ENCODE peak calls at places on chromosomes 4 and X, in four cellular contexts. One of them, this sample, is unnamed.

GRCh38 chrX:66408507-66408906 is 230.4 kb downstream of the EDA2R start:
- DNase-seq in mammary epithelial cell: peak
- DNase-seq in K562: peak
- DNase-seq in A549: no peak
- DNase-seq in this sample: no peak

GRCh38 chr4:86948276-86948675 is 13.5 kb downstream of the AFF1 start:
- DNase-seq in mammary epithelial cell: no peak
- DNase-seq in K562: no peak
- DNase-seq in A549: no peak
- DNase-seq in this sample: peak

GRCh38 chrX:149470960-149471359 is 34.1 kb downstream of the IDS start:
- DNase-seq in mammary epithelial cell: peak
- DNase-seq in K562: peak
- DNase-seq in A549: peak
- DNase-seq in this sample: peak

GRCh38 chrX:37380920-37381319 is 31.8 kb downstream of the PRRG1 start:
- DNase-seq in mammary epithelial cell: peak
- DNase-seq in K562: peak
- DNase-seq in A549: peak
- DNase-seq in this sample: no peak

GRCh38 chr4:101256222-101256621 is 91.1 kb downstream of the PPP3CA start:
- DNase-seq in mammary epithelial cell: no peak
- DNase-seq in K562: no peak
- DNase-seq in A549: no peak
- DNase-seq in this sample: no peak

GRCh38 chr4:25013756-25014737 is 16.7 kb downstream of the LGI2 start:
- DNase-seq in mammary epithelial cell: no peak
- DNase-seq in K562: no peak
- DNase-seq in A549: no peak
- DNase-seq in this sample: no peak

GRCh38 chr4:182555997-182556418 is 312.8 kb downstream of the TENM3 start:
- DNase-seq in mammary epithelial cell: peak
- DNase-seq in K562: no peak
- DNase-seq in A549: no peak
- DNase-seq in this sample: peak

GRCh38 chrX:11105080-11105479 is 6.1 kb upstream of the HCCS start:
- DNase-seq in mammary epithelial cell: peak
- DNase-seq in K562: peak
- DNase-seq in A549: peak
- DNase-seq in this sample: no peak

GRCh38 chr4:71200944-71201533 is 137.8 kb upstream of the SLC4A4 start:
- DNase-seq in mammary epithelial cell: no peak
- DNase-seq in K562: peak
- DNase-seq in A549: no peak
- DNase-seq in this sample: no peak

GRCh38 chr4:151434183-151434860 is 25.3 kb downstream of the FHIP1A start:
- DNase-seq in mammary epithelial cell: peak
- DNase-seq in K562: no peak
- DNase-seq in A549: no peak
- DNase-seq in this sample: no peak

GRCh38 chrX:51931761-51932160 is 38.3 kb downstream of the MAGED1 start:
- DNase-seq in mammary epithelial cell: no peak
- DNase-seq in K562: no peak
- DNase-seq in A549: no peak
- DNase-seq in this sample: no peak

GRCh38 chrX:47316276-47317025 is 53.9 kb upstream of the ZNF157 start:
- DNase-seq in mammary epithelial cell: no peak
- DNase-seq in K562: no peak
- DNase-seq in A549: no peak
- DNase-seq in this sample: peak
- H3K4me2 ChIP-seq in mammary epithelial cell: no peak
- H3K4me2 ChIP-seq in K562: no peak
- H3K4me2 ChIP-seq in A549: no peak
- H3K4me2 ChIP-seq in this sample: peak

GRCh38 chr4:153465145-153465544 is 1.0 kb upstream of the TMEM131L start:
- DNase-seq in mammary epithelial cell: no peak
- DNase-seq in K562: no peak
- DNase-seq in A549: no peak
- DNase-seq in this sample: no peak
- H3K4me2 ChIP-seq in mammary epithelial cell: peak
- H3K4me2 ChIP-seq in K562: peak
- H3K4me2 ChIP-seq in A549: peak
- H3K4me2 ChIP-seq in this sample: peak

GRCh38 chrX:72376124-72376523 is 70.4 kb upstream of the CITED1 start:
- DNase-seq in mammary epithelial cell: no peak
- DNase-seq in K562: no peak
- DNase-seq in A549: no peak
- DNase-seq in this sample: no peak

GRCh38 chrX:72382199-72382590 is 76.5 kb upstream of the CITED1 start:
- DNase-seq in mammary epithelial cell: no peak
- DNase-seq in K562: no peak
- DNase-seq in A549: no peak
- DNase-seq in this sample: no peak

GRCh38 chrX:72387247-72387646 is 81.5 kb upstream of the CITED1 start:
- DNase-seq in mammary epithelial cell: no peak
- DNase-seq in K562: no peak
- DNase-seq in A549: no peak
- DNase-seq in this sample: no peak

DNA sequence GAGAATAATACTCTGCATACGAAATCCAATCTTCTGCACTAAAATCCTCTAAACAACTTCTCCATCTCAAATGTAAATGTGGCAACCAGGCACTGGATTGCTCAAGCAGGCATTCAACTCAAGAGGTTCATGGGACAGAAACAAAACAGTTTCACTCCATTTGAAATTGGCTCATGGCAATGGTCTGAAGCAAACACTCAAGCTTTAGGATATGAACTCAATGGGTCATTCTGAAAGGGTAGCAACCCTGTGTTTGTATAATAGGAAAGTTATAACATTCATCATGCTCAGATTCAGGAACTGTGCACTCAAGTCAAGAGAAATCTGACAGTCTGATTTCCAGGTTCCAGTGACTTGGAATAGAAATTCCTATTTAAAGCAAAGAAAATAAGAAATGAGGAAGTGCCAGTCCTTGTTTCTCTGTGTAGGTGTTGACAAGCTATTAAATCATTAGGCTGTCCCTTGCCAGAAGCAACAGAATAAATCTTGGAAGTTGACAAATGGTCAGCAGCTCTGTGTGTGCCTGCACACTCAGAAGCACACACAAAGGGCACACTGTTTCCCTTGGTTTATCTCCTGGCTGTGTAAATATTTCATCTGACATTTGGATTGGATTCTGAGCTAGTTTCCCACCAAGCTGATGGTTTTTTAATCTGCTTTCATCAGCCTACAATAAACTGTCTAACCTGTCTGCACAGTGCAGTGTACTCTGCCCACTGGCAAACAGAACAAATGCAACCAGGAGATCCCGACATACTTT is 75.9 kb upstream of the CITED1 start:
- DNase-seq in mammary epithelial cell: no peak
- DNase-seq in K562: no peak
- DNase-seq in A549: no peak
- DNase-seq in this sample: no peak
- H3K4me2 ChIP-seq in mammary epithelial cell: no peak
- H3K4me2 ChIP-seq in K562: no peak
- H3K4me2 ChIP-seq in A549: no peak
- H3K4me2 ChIP-seq in this sample: no peak

DNA sequence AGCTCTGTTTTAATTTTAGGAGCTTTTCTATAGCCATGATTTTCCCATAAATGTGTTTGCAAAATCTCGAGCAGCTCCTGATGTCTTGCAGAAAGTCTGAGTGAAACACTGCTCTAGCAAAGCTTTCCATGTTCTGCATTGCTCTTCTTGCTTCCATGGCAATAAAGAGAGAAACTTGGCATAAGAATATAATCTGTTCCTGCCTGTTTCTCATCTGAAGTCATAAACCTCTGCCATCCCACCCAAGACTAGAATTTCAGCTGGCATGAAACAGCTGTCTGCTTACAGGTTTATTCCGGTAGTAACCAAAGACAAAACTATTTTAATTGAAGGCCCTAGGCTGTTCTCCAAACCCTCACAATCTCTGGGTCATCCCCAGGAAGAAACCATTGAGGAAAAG is 254.5 kb downstream of the SPRY1 start:
- DNase-seq in mammary epithelial cell: peak
- DNase-seq in K562: no peak
- DNase-seq in A549: no peak
- DNase-seq in this sample: no peak
- H3K4me2 ChIP-seq in mammary epithelial cell: peak
- H3K4me2 ChIP-seq in K562: no peak
- H3K4me2 ChIP-seq in A549: no peak
- H3K4me2 ChIP-seq in this sample: no peak

GRCh38 chr4:127501103-127501502 is 131.7 kb upstream of the INTU start:
- DNase-seq in mammary epithelial cell: peak
- DNase-seq in K562: peak
- DNase-seq in A549: no peak
- DNase-seq in this sample: no peak

GRCh38 chr4:127500242-127500641 is 132.5 kb upstream of the INTU start:
- DNase-seq in mammary epithelial cell: no peak
- DNase-seq in K562: no peak
- DNase-seq in A549: no peak
- DNase-seq in this sample: no peak

GRCh38 chr4:127505203-127505602 is 127.6 kb upstream of the INTU start:
- DNase-seq in mammary epithelial cell: peak
- DNase-seq in K562: peak
- DNase-seq in A549: no peak
- DNase-seq in this sample: no peak

GRCh38 chr4:127506283-127506682 is 126.5 kb upstream of the INTU start:
- DNase-seq in mammary epithelial cell: no peak
- DNase-seq in K562: no peak
- DNase-seq in A549: no peak
- DNase-seq in this sample: no peak

GRCh38 chr4:127503111-127503510 is 129.6 kb upstream of the INTU start:
- DNase-seq in mammary epithelial cell: no peak
- DNase-seq in K562: no peak
- DNase-seq in A549: no peak
- DNase-seq in this sample: peak
- H3K4me2 ChIP-seq in mammary epithelial cell: no peak
- H3K4me2 ChIP-seq in K562: no peak
- H3K4me2 ChIP-seq in A549: no peak
- H3K4me2 ChIP-seq in this sample: peak

GRCh38 chr4:185244763-185245162 is 35.4 kb downstream of the SNX25 start:
- DNase-seq in mammary epithelial cell: no peak
- DNase-seq in K562: no peak
- DNase-seq in A549: no peak
- DNase-seq in this sample: no peak

GRCh38 chr4:185243879-185244278 is 34.5 kb downstream of the SNX25 start:
- DNase-seq in mammary epithelial cell: no peak
- DNase-seq in K562: no peak
- DNase-seq in A549: no peak
- DNase-seq in this sample: no peak

GRCh38 chr4:185246453-185246852 is 37.1 kb downstream of the SNX25 start:
- DNase-seq in mammary epithelial cell: no peak
- DNase-seq in K562: no peak
- DNase-seq in A549: no peak
- DNase-seq in this sample: no peak

GRCh38 chr4:185247151-185247550 is 37.8 kb downstream of the SNX25 start:
- DNase-seq in mammary epithelial cell: no peak
- DNase-seq in K562: no peak
- DNase-seq in A549: no peak
- DNase-seq in this sample: no peak

DNA sequence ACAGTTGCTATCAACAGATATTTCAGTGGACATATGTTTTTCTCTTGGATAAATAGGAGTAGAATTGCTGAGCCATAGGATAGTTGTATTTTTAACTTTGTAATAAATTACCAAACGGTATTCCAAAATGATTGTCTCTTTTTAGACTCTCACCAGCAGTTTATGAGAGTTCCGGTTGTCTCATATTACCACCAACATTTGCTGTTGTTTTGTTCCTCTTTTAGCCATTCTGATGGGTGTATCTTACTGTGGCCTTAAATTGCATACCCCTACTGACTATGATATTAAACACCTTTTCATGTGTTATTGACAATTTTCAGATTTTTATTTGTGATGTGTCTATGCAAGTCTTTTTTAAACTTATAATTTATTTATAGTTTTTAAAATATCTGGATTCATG is 39.7 kb downstream of the SNX25 start:
- DNase-seq in mammary epithelial cell: no peak
- DNase-seq in K562: no peak
- DNase-seq in A549: no peak
- DNase-seq in this sample: no peak
- H3K4me2 ChIP-seq in mammary epithelial cell: no peak
- H3K4me2 ChIP-seq in K562: no peak
- H3K4me2 ChIP-seq in A549: no peak
- H3K4me2 ChIP-seq in this sample: no peak

DNA sequence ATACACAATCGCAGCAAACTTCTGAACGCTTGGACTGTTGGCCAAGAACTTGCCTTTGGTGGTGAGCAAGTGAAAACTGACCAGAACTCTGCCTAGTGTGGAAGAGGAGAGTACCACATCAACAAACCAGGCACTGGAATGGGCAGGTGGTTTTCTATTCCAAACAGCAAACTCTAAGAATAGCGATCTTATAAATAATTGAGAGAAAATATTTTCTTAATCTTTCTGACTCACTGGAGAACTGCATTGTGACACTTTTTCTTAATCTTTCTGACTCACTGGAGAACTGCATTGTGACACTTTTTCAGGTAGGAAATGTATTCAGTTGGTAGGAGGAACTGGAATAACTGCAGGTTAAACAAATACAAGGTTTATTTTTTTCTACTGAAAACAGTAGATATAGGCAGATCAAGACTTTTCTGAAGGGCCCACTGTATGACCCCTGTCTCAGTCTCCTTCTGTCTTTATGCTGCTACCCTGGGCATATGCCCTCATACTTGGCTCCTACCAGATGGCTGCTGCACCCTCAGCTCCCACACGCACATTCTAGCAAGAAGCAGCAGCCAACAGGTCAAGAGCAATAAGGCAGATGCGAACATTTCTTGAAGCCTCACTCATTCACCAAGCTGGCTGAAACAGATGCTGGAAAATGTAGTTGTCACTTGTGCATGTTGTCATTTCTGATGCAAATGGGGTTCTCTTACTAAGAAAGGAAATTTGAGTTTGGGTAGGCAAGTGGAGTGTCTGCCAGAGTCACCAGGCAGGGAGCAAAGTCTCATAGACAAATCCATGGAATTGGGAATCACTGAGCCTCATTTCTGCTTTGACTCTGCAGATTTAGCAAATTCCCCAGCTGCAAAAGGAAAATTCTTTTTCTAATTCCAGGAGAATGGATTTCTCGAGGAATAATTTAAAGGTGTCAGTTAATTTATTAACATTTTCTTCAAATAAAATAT is 57.3 kb upstream of the SORBS2 start:
- DNase-seq in mammary epithelial cell: no peak
- DNase-seq in K562: no peak
- DNase-seq in A549: no peak
- DNase-seq in this sample: no peak
- H3K4me2 ChIP-seq in mammary epithelial cell: no peak
- H3K4me2 ChIP-seq in K562: no peak
- H3K4me2 ChIP-seq in A549: no peak
- H3K4me2 ChIP-seq in this sample: no peak

DNA sequence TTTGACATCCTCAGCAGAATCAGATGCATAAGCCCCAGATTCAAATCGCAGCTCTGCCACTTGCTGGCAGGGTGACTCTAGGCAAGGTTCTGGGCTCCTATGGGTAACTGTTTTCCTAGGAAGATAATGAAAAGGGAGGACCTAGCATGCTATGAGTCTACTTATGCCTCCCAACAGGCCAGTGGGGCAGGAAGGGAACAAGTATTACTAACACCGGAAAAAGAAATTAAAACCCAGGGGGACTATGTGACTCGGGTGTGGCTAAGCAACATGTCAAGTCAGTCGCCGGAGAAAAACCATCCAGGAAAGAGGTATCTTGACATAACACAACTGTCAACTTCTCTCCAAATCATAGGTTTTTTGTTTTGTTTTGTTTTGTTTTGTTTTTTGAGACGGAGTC is 45.6 kb upstream of the RBPJ start:
- DNase-seq in mammary epithelial cell: no peak
- DNase-seq in K562: no peak
- DNase-seq in A549: no peak
- DNase-seq in this sample: no peak
- H3K4me2 ChIP-seq in mammary epithelial cell: no peak
- H3K4me2 ChIP-seq in K562: no peak
- H3K4me2 ChIP-seq in A549: no peak
- H3K4me2 ChIP-seq in this sample: no peak

This sample was measured in neural progenitor cell.